ENCODE peak calls at places on chromosomes 4 and X, in four cellular contexts. D is GM20000, K is ELR, B is BE2C. R is an unnamed sample.

GRCh38 chr4:146110847-146111485 is 64.6 kb upstream of the LSM6 start:
- DNase-seq in D (no peak), K (no peak), B (no peak), R (no peak)

GRCh38 chr4:6342530-6343293 is 73.1 kb downstream of the WFS1 start:
- DNase-seq in D (no peak), K (no peak), B (peak; percentile 59), R (no peak)

GRCh38 chrX:99308302-99308701 is 1101.8 kb downstream of the PCDH19 start:
- DNase-seq in D (no peak), K (no peak), B (no peak), R (no peak)

GRCh38 chr4:107857741-107858140 is 33.0 kb downstream of the SGMS2 start:
- DNase-seq in D (no peak), K (no peak), B (no peak), R (no peak)

GRCh38 chr4:92952426-92952825 is 648.7 kb downstream of the GRID2 start:
- DNase-seq in D (no peak), K (no peak), B (no peak), R (peak; percentile 42)

GRCh38 chr4:109872065-109872464 is 24.2 kb downstream of the LRIT3 start:
- DNase-seq in D (no peak), K (no peak), B (no peak), R (no peak)

GRCh38 chr4:138406881-138407280 is 164.7 kb upstream of the SLC7A11 start:
- DNase-seq in D (no peak), K (no peak), B (no peak), R (no peak)

GRCh38 chr4:41125558-41126311 is 88.6 kb downstream of the APBB2 start:
- DNase-seq in D (no peak), K (no peak), B (no peak), R (no peak)

GRCh38 chr4:169841776-169842175 is 84.0 kb upstream of the HPF1 start:
- DNase-seq in D (no peak), K (no peak), B (no peak), R (no peak)

GRCh38 chrX:87664381-87664780 is 146.8 kb downstream of the KLHL4 start:
- DNase-seq in D (no peak), K (peak; percentile 4), B (no peak), R (peak; percentile 57)

GRCh38 chr4:111630705-111631104 is 514.5 kb upstream of the FAM241A start:
- DNase-seq in D (no peak), K (peak; percentile 66), B (no peak), R (peak; percentile 45)

GRCh38 chr4:163688856-163689255 is 194.4 kb downstream of the TMA16 start:
- DNase-seq in D (no peak), K (no peak), B (no peak), R (no peak)

GRCh38 chr4:124934921-124935320 is 222.4 kb upstream of the ANKRD50 start:
- DNase-seq in D (no peak), K (no peak), B (no peak), R (no peak)

GRCh38 chr4:41028392-41029076 is 185.8 kb downstream of the APBB2 start:
- DNase-seq in D (no peak), K (no peak), B (no peak), R (no peak)